ENCODE peak calls at places on chromosomes 1 and 21, in seven cellular contexts. P is GM23338, R is dorsolateral prefrontal cortex, G is GM23248, J is AG04450, F is heart right ventricle, B is PC-3. D is an unnamed sample. For H3K27me3, the result is how much of the 10 kb centered on the place peaks cover.

GRCh38 chr1:28115267-28115666 is 26.9 kb upstream of the EYA3 start:
- DNase-seq in B (no peak), G (no peak), J (no peak), F (no peak), P (no peak), R (no peak), D (no peak)

GRCh38 chr1:10489291-10490055 is 14.7 kb downstream of the PEX14 start:
- DNase-seq in F (no peak), J (no peak), P (no peak), B (no peak), G (no peak), R (no peak), D (no peak)

GRCh38 chr1:114668784-114669561 is 876 bp downstream of the DENND2C start:
- DNase-seq in P (peak), G (peak), J (no peak), F (no peak), B (peak), R (no peak), D (no peak)

GRCh38 chr21:35273331-35273730 is 224.2 kb upstream of the RUNX1 start:
- DNase-seq in P (peak), R (no peak), J (no peak), B (peak), G (no peak), F (no peak), D (no peak)

GRCh38 chr1:231160851-231161710 is 777 bp upstream of the TRIM67 start:
- DNase-seq in B (no peak), J (no peak), P (peak), G (no peak), F (no peak), R (peak), D (peak)

GRCh38 chr1:26224606-26225005 is 9.4 kb upstream of the CEP85 start:
- DNase-seq in J (no peak), F (no peak), B (no peak), P (no peak), G (no peak), R (no peak), D (no peak)

GRCh38 chr1:36762174-36762573 is 272.1 kb downstream of the GRIK3 start:
- DNase-seq in J (no peak), B (no peak), F (no peak), P (no peak), R (no peak), G (no peak), D (no peak)

GRCh38 chr1:222521299-222522104 is 26.4 kb downstream of the HHIPL2 start:
- DNase-seq in F (no peak), R (no peak), B (peak), P (no peak), J (no peak), G (peak), D (no peak)

GRCh38 chr1:115426271-115426771 is 88.3 kb upstream of the NGF start:
- DNase-seq in B (peak), J (no peak), F (peak), P (no peak), R (no peak), G (peak), D (peak)

DNA sequence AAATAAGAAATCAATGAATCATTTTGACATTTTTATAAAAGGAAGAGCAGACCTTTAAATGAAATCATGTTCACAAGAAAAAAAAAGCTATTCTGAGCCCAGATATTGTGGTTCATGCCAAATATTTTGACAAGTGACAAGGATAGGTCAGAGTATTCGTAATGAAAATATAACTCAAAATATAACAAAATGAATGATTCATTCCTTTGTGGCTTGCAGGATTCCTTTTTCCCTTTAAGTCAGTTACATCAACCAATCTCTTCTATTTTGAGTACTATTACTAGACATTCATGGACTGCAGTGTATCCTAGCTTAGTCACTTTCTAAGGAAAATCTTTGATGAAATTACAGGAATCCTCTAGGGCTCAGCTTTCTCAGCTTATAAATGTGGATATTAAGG is 188.7 kb downstream of the COL11A1 start:
- DNase-seq in J (no peak), B (peak), P (no peak), R (no peak), F (no peak), G (peak), D (no peak)
- H3K27me3 ChIP-seq in J (under half), B (under half), P (under half), R (under half), F (under half), G (under half), D (under half)

DNA sequence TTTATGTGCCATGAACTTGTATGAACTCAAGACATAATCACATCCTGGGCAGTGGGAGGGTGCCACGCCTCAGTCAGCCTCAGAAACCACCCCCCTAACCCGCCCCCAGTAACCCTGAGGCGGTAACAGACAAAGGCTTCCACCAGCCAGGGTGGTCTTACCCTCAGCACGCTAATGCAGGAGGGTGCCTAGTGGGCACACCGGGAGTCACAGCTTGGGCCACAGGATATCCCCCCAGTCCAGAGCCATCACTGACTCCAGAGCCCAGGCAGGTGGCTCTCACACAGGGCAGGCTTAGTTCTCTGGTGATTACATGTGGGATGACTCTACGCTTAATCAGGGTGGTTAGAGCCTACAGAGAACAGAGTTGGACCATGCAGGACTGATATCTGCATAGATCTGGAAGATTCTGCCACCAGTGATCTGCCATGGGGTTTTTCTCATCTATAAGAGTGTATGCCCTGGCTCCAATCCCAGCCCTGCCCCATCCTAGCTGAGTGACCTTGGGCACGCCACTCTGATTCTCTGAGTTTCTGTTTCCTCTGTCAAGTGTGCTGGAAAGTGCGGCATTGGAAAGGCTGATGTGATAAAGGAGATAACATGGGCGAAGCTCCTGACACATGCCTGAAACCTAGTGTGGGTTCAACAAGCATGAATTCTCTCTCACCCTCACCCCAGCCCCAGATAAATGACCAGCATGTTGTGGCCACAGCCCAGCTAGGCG is 27.3 kb downstream of the OPTC start:
- DNase-seq in F (no peak), R (no peak), B (no peak), J (no peak), P (no peak), G (peak), D (peak)
- H3K27ac ChIP-seq in F (peak), R (no peak), B (no peak), J (no peak), P (no peak), G (no peak), D (no peak)

DNA sequence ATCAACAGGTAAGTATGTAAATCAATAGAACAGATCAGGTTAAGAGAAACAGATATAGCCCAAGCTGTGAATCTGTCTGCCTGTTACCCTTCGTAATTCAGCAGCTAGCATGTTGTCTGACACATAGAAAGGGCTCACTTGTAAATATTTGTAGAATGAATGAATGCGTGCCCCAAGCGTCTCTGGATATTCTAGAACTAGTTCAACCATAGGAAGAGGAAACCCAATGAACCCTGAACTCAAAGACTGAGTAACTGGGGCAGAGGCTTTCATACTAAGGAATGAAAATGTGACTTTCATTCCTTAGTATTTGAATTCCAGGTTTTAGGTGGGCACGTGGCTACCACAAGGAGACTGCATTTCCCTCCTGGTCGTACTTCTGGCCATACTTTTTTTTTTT is 60.1 kb upstream of the SMYD2 start:
- DNase-seq in F (no peak), P (no peak), R (no peak), J (no peak), B (peak), G (no peak), D (no peak)
- H3K27me3 ChIP-seq in F (under half), P (under half), R (under half), J (under half), B (under half), G (under half), D (under half)

GRCh38 chr1:150566589-150567340 is 12.6 kb downstream of the MCL1 start:
- DNase-seq in R (no peak), F (no peak), G (no peak), B (no peak), P (no peak), J (no peak), D (no peak)

GRCh38 chr1:150567717-150568561 is 11.5 kb downstream of the MCL1 start:
- DNase-seq in F (no peak), G (peak), J (peak), B (peak), P (peak), R (no peak), D (peak)

GRCh38 chr1:150568567-150568966 is 10.8 kb downstream of the MCL1 start:
- DNase-seq in P (no peak), F (no peak), B (no peak), R (no peak), G (no peak), J (no peak), D (no peak)

GRCh38 chr1:150564051-150564991 is 15.1 kb downstream of the MCL1 start:
- DNase-seq in B (no peak), G (peak), J (no peak), R (no peak), F (no peak), P (no peak), D (no peak)

DNA sequence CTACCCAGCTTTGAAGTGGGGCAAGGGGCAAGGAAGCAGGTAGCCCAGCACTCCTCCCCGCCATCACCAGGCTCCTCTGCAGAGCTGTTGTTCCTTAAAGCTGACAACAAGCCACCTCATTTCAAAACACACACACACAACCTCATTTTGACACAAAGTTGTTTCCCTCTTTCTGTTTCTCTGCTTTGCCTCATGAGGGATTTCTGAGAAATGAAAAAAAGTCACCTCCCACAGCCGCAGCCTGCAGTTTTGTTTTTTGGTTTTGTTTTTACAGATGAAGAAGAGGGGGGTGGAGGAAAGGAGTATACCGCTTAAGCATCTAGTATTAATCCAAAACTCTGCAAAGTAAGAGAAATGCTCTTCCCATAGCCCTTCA is 12.1 kb downstream of the MCL1 start:
- DNase-seq in P (no peak), F (no peak), J (no peak), B (no peak), R (no peak), G (peak), D (no peak)
- H3K27ac ChIP-seq in P (peak), F (peak), J (peak), B (peak), R (peak), G (peak), D (peak)

GRCh38 chr1:19457555-19457954 is 27.8 kb downstream of the CAPZB start:
- DNase-seq in G (no peak), R (no peak), J (no peak), B (no peak), P (no peak), F (no peak), D (no peak)
- H3K27me3 ChIP-seq in G (under half), R (under half), J (under half), B (under half), P (under half), F (under half), D (under half)

GRCh38 chr1:86197206-86197855 is 40.8 kb upstream of the COL24A1 start:
- DNase-seq in B (no peak), F (no peak), J (no peak), P (no peak), R (no peak), G (no peak), D (no peak)

GRCh38 chr1:86195281-86195680 is 38.7 kb upstream of the COL24A1 start:
- DNase-seq in P (peak), B (no peak), G (no peak), J (no peak), R (no peak), F (no peak), D (no peak)

GRCh38 chr1:86190873-86191272 is 34.3 kb upstream of the COL24A1 start:
- DNase-seq in B (no peak), J (no peak), F (no peak), G (no peak), P (no peak), R (no peak), D (no peak)

GRCh38 chr1:86191958-86192357 is 35.4 kb upstream of the COL24A1 start:
- DNase-seq in P (peak), J (no peak), F (no peak), B (no peak), G (no peak), R (no peak), D (no peak)

GRCh38 chr1:86194491-86195034 is 38.0 kb upstream of the COL24A1 start:
- DNase-seq in J (no peak), G (no peak), F (no peak), P (no peak), B (no peak), R (no peak), D (no peak)
- H3K27ac ChIP-seq in J (no peak), G (no peak), F (no peak), P (no peak), B (no peak), R (no peak), D (no peak)

DNA sequence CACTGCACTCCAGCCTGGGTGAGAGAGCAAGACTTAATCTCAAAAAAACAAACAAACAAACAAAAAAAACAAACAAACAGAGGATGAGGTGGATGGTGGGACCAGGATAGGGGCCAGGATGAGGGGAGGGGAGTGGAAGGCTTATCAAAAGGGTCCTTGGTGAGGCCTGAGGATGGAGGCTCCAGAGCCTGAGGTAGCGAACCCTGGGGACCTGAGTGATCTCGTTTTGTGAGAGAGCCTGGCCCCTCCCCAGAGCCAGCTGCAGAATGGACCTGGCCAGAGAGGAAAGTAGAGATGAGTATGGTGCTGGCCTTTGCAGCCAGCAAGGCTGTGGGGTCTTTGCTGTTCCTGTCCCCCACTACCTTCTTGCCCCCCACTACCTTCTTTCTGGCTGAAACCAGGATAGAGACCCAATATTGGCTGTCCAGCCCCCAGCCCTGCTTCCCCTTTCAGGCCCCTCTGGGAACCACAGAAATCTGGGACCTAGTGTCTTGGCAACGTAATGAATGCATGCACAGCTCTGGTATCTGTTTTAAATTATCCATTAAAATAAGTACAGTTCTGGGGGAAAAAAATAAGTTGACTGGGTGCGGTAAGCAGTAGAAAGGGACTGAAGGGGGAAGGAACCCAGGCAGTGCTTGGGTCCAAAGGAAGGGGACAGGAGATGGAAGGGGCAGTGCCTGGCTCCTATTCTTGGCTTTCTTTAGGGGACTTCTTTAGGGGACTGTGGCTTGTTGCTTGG is 1.1 kb upstream of the LMNA start:
- DNase-seq in R (no peak), G (peak), J (no peak), P (no peak), F (no peak), B (no peak), D (peak)
- H3K27me3 ChIP-seq in R (under half), G (under half), J (under half), P (under half), F (under half), B (under half), D (under half)

GRCh38 chr1:229035054-229035747 is 235.7 kb upstream of the RAB4A start:
- DNase-seq in R (no peak), P (no peak), F (no peak), B (no peak), G (no peak), J (no peak), D (no peak)
- H3K27ac ChIP-seq in R (no peak), P (no peak), F (no peak), B (no peak), G (no peak), J (no peak), D (no peak)

D was measured in testis.